ENCODE peak calls at places on chromosomes 6 and 20, in ten cellular contexts. U is neural progenitor cell; L is naive B cell; A is NCI-H774; O is A549; H is frontal cortex; Q is central memory CD8-positive, alpha-beta T cell; C is stomach; R is AG20443; F is keratinocyte. T is an unnamed sample.
A peak's percentile ranks its signal among the peaks of the same experiment; 100 is the strongest.

GRCh38 chr20:52190437-52191131 is 995 bp downstream of the ZFP64 start:
- DNase-seq in C (peak; percentile 34), R (peak; percentile 80), L (peak; percentile 9), H (peak; percentile 33), O (peak; percentile 73), A (no peak), Q (no peak), U (peak; percentile 45), F (no peak), T (no peak)

GRCh38 chr6:170271771-170272314 is 19.0 kb downstream of the DLL1 start:
- DNase-seq in H (no peak), C (no peak), O (no peak), R (no peak), L (peak; percentile 75), U (no peak), F (no peak), A (no peak), Q (peak; percentile 51), T (peak; percentile 73)

GRCh38 chr6:15421945-15422733 is 176.3 kb downstream of the JARID2 start:
- DNase-seq in C (no peak), O (no peak), Q (no peak), R (no peak), H (no peak), A (no peak), L (peak; percentile 35), U (no peak), F (no peak), T (no peak)

GRCh38 chr6:164106345-164106769 is 691.8 kb downstream of the QKI start:
- DNase-seq in C (no peak), F (no peak), H (peak; percentile 58), A (no peak), U (peak; percentile 52), L (no peak), O (no peak), R (peak; percentile 49), Q (no peak), T (peak; percentile 81)

GRCh38 chr6:143177706-143178105 is 117.0 kb downstream of the AIG1 start:
- DNase-seq in F (no peak), L (no peak), O (no peak), H (no peak), Q (no peak), R (no peak), A (no peak), U (no peak), C (no peak), T (no peak)

GRCh38 chr6:42424906-42425474 is 26.7 kb downstream of the TRERF1 start:
- DNase-seq in C (no peak), U (no peak), F (no peak), A (no peak), R (no peak), O (no peak), H (no peak), Q (no peak), L (no peak), T (no peak)

GRCh38 chr6:43973351-43973750 is 153.9 kb downstream of the MRPL14 start:
- DNase-seq in H (no peak), O (no peak), R (no peak), C (peak; percentile 78), U (no peak), F (no peak), Q (no peak), L (no peak), A (no peak), T (no peak)

GRCh38 chr6:44088827-44089590 is 38.2 kb downstream of the MRPL14 start:
- DNase-seq in H (no peak), U (no peak), A (no peak), O (no peak), Q (no peak), F (no peak), R (no peak), C (no peak), L (no peak), T (no peak)

GRCh38 chr20:3313681-3314080 is 74.7 kb upstream of the SLC4A11 start:
- DNase-seq in O (no peak), R (no peak), U (no peak), L (no peak), A (no peak), F (no peak), C (no peak), Q (no peak), H (no peak), T (no peak)

GRCh38 chr6:158770948-158771347 is 48.2 kb downstream of the EZR start:
- DNase-seq in R (no peak), O (no peak), H (no peak), F (no peak), C (no peak), A (no peak), Q (no peak), U (no peak), L (peak; percentile 18), T (peak; percentile 75)

GRCh38 chr6:143402721-143403336 is 47.7 kb downstream of the ADAT2 start:
- DNase-seq in R (no peak), H (no peak), U (no peak), F (no peak), A (no peak), Q (no peak), C (no peak), O (no peak), L (no peak), T (no peak)

GRCh38 chr6:1739680-1740079 is 130.0 kb downstream of the FOXC1 start:
- DNase-seq in F (no peak), H (no peak), R (no peak), A (no peak), C (no peak), U (no peak), L (peak; percentile 40), Q (no peak), O (no peak), T (no peak)

GRCh38 chr6:41494212-41495115 is 51.7 kb upstream of the FOXP4 start:
- DNase-seq in L (no peak), H (no peak), A (no peak), R (no peak), F (no peak), C (no peak), U (peak; percentile 88), Q (no peak), O (no peak), T (no peak)

GRCh38 chr6:1079525-1079924 is 232.4 kb upstream of the FOXQ1 start:
- DNase-seq in F (no peak), H (no peak), A (no peak), U (no peak), O (no peak), C (peak; percentile 70), Q (no peak), R (no peak), L (no peak), T (no peak)

GRCh38 chr6:162709431-162709830 is 18.1 kb downstream of the PRKN start:
- DNase-seq in Q (no peak), L (no peak), O (no peak), A (no peak), F (no peak), U (no peak), H (no peak), C (no peak), R (no peak), T (no peak)

GRCh38 chr20:13009682-13010406 is 1.1 kb downstream of the SPTLC3 start:
- DNase-seq in F (no peak), U (no peak), Q (no peak), C (no peak), R (peak; percentile 75), H (peak; percentile 46), L (peak; percentile 53), O (no peak), A (no peak), T (no peak)

GRCh38 chr6:30685157-30685976 is 1.1 kb downstream of the PPP1R18 start:
- DNase-seq in U (no peak), F (no peak), O (no peak), L (no peak), R (no peak), A (no peak), Q (no peak), H (no peak), C (no peak), T (no peak)